ENCODE peak calls at places on chromosomes 5 and 9, in eight cellular contexts. N is heart left ventricle, R is Peyer's patch, J is stomach, L is Calu3, Q is Panc1, I is A549, F is lung. P is an unnamed sample.

GRCh38 chr9:110814159-110814558 is 145.6 kb downstream of the MUSK start:
- DNase-seq in N (no peak), R (no peak), J (no peak), L (no peak), Q (no peak), I (no peak), F (no peak), P (no peak)

GRCh38 chr9:113873446-113873845 is 2.7 kb upstream of the ZNF618 start:
- DNase-seq in N (no peak), R (no peak), J (no peak), L (no peak), Q (no peak), I (no peak), F (no peak), P (no peak)

GRCh38 chr5:180205936-180206335 is 3.1 kb downstream of the RASGEF1C start:
- DNase-seq in N (no peak), R (no peak), J (no peak), L (no peak), Q (no peak), I (no peak), F (no peak), P (no peak)

GRCh38 chr9:18014556-18014955 is 435.7 kb downstream of the SH3GL2 start:
- DNase-seq in N (peak), R (no peak), J (no peak), L (no peak), Q (no peak), I (no peak), F (no peak), P (no peak)

GRCh38 chr5:16934123-16934522 is 2.0 kb downstream of the MYO10 start:
- DNase-seq in N (no peak), R (peak), J (peak), L (peak), Q (peak), I (peak), F (peak), P (no peak)

GRCh38 chr9:486156-486555 is 271.5 kb downstream of the DOCK8 start:
- DNase-seq in N (no peak), R (no peak), J (no peak), L (no peak), Q (no peak), I (no peak), F (no peak), P (no peak)

GRCh38 chr5:72452515-72453259 is 54.5 kb downstream of the ZNF366 start:
- DNase-seq in N (peak), R (peak), J (peak), L (no peak), Q (no peak), I (peak), F (peak), P (peak)

GRCh38 chr9:17134396-17134842 is 421 bp upstream of the CNTLN start:
- DNase-seq in N (no peak), R (no peak), J (no peak), L (no peak), Q (no peak), I (no peak), F (no peak), P (no peak)

GRCh38 chr5:146338774-146339714 is at the start of gene POU4F3:
- DNase-seq in N (no peak), R (no peak), J (no peak), L (peak), Q (no peak), I (no peak), F (no peak), P (no peak)

GRCh38 chr9:107208121-107208520 is 75.0 kb upstream of the RAD23B start:
- DNase-seq in N (no peak), R (no peak), J (no peak), L (no peak), Q (no peak), I (no peak), F (no peak), P (no peak)

GRCh38 chr5:113771483-113771882 is 258.0 kb downstream of the YTHDC2 start:
- DNase-seq in N (no peak), R (no peak), J (no peak), L (no peak), Q (no peak), I (no peak), F (no peak), P (no peak)

GRCh38 chr5:127839496-127840197 is 136.5 kb downstream of the CCDC192 start:
- DNase-seq in N (no peak), R (no peak), J (no peak), L (no peak), Q (no peak), I (no peak), F (no peak), P (no peak)

GRCh38 chr5:111583761-111584203 is 71.4 kb upstream of the STARD4 start:
- DNase-seq in N (no peak), R (no peak), J (no peak), L (no peak), Q (no peak), I (no peak), F (no peak), P (no peak)

GRCh38 chr9:27437652-27438373 is 86.3 kb upstream of the IFNK start:
- DNase-seq in N (no peak), R (no peak), J (no peak), L (no peak), Q (no peak), I (no peak), F (no peak), P (no peak)

GRCh38 chr5:143314664-143315063 is 88.8 kb downstream of the NR3C1 start:
- DNase-seq in N (no peak), R (no peak), J (no peak), L (no peak), Q (no peak), I (no peak), F (no peak), P (peak)

DNA sequence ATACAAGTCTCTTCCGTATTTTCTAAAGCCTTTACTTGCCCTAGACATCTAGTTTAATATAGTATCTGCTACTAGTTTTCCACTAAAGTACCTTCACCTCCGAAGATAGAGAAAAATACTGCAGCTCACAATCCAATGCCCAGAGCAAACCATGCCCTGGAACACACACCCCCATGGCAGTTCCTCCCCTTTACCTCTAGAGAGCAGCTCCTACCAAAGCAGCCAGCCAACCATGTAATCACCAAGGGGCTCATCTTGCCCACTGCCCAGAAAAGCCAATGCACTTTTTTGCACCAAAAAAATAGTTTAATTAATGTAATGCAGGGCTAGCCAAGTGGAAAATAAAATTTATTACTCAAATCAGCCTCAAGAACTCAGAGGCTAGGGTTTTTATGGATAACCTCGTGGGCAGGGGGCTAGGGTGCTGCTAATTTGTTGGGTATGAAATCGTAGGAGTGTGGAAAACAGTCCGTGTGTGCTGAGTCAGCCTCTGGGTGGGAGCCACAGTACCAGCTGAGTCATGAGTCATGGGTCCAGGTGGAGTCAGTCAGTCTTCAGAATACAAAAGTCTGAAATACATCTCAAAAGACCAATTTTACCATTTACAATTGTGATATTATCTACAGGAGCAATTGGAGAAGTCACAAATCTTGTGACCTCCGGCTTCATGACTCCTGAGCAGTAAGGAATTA is 120.1 kb upstream of the ACO1 start:
- DNase-seq in N (no peak), R (no peak), J (no peak), L (no peak), Q (no peak), I (no peak), F (no peak), P (no peak)
- TF ChIP-seq CTCF in N (no peak), R (no peak), J (no peak), L (no peak), Q (no peak), I (no peak), F (no peak), P (no peak)

GRCh38 chr5:52582313-52582712 is 205.4 kb upstream of the ITGA1 start:
- DNase-seq in N (no peak), R (no peak), J (no peak), L (no peak), Q (no peak), I (no peak), F (no peak), P (no peak)

GRCh38 chr5:52587131-52587530 is 200.6 kb upstream of the ITGA1 start:
- DNase-seq in N (no peak), R (no peak), J (no peak), L (no peak), Q (no peak), I (no peak), F (no peak), P (no peak)
- TF ChIP-seq CTCF in N (no peak), R (no peak), J (no peak), L (no peak), Q (no peak), I (no peak), F (no peak), P (no peak)

GRCh38 chr9:75000835-75001234 is 27.3 kb downstream of the CARNMT1 start:
- DNase-seq in N (no peak), R (no peak), J (no peak), L (no peak), Q (no peak), I (no peak), F (no peak), P (no peak)

GRCh38 chr9:75001719-75002421 is 26.2 kb downstream of the CARNMT1 start:
- DNase-seq in N (no peak), R (no peak), J (no peak), L (peak), Q (peak), I (peak), F (no peak), P (peak)

GRCh38 chr9:75002422-75003023 is 25.6 kb downstream of the CARNMT1 start:
- DNase-seq in N (no peak), R (no peak), J (no peak), L (no peak), Q (no peak), I (no peak), F (no peak), P (no peak)
- TF ChIP-seq CTCF in N (no peak), R (no peak), J (no peak), L (no peak), Q (peak), I (no peak), F (no peak), P (no peak)

GRCh38 chr9:99221623-99222415 is at the start of the genes ALG2 and SEC61B:
- DNase-seq in N (peak), R (peak), J (peak), L (peak), Q (peak), I (peak), F (peak), P (peak)
- TF ChIP-seq CTCF in N (no peak), R (no peak), J (no peak), L (no peak), Q (no peak), I (no peak), F (no peak), P (no peak)

GRCh38 chr5:141649972-141650371 is 1.2 kb downstream of the FCHSD1 start:
- DNase-seq in N (no peak), R (no peak), J (no peak), L (no peak), Q (no peak), I (no peak), F (no peak), P (no peak)

GRCh38 chr5:141649056-141649688 is 2.0 kb downstream of the FCHSD1 start:
- DNase-seq in N (no peak), R (peak), J (no peak), L (no peak), Q (no peak), I (no peak), F (no peak), P (no peak)

GRCh38 chr5:141654298-141654697 is 3.1 kb upstream of the FCHSD1 start:
- DNase-seq in N (no peak), R (no peak), J (no peak), L (no peak), Q (no peak), I (no peak), F (no peak), P (no peak)

GRCh38 chr5:141651728-141652105 is 499 bp upstream of the FCHSD1 start:
- DNase-seq in N (no peak), R (no peak), J (no peak), L (no peak), Q (no peak), I (no peak), F (no peak), P (no peak)

DNA sequence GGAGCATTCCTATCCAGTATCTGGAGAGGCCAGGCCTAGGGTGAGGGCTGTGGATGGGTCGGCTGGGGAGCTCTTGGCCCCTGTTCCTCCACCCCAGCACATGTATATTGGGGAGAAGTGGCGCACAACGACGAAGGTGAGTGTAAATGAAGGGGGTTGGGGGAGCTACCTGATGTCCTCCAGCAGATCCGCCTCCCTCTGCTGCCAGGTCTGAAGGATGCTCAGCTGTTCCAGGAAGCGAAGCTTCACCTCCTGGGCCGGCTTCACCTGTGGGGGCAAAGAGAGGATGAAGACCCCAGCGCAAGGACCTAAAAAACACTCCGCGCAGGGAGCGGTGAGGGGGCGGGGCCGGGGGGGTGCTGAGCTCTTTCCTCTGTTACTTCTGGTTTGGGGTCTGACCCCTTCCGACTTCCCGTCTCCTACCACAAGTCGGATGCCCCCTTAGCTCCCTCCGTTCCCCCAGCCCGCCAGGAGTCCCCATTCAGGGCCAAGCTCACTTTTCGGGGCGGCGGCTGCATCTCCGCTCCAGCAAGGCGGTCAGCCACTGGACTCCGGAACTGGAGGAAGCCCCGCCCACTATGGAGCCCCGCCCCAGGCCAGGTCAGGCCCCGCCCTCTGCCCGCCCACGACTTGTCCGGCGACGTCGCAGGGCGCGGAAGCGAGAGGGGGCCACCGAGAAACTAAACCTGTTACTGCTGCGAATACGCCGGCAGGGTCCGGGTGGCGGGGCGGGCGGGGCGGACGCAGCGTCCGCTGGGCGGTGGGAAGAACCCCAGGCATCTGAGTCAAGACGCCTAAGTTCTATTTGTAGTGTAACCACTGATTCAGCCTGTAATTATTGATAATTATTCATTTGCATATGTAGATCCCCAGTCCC is at the start of gene FCHSD1:
- DNase-seq in N (peak), R (peak), J (peak), L (peak), Q (peak), I (peak), F (peak), P (peak)
- TF ChIP-seq CTCF in N (no peak), R (no peak), J (no peak), L (no peak), Q (no peak), I (no peak), F (no peak), P (no peak)

GRCh38 chr5:43042176-43042625 is 2.1 kb upstream of the ANXA2R start:
- DNase-seq in N (peak), R (peak), J (peak), L (peak), Q (no peak), I (peak), F (peak), P (no peak)
- TF ChIP-seq CTCF in N (no peak), R (no peak), J (no peak), L (no peak), Q (peak), I (peak), F (no peak), P (peak)

GRCh38 chr9:81683214-81683613 is 6.1 kb downstream of the TLE1 start:
- DNase-seq in N (no peak), R (no peak), J (no peak), L (no peak), Q (no peak), I (no peak), F (no peak), P (no peak)

GRCh38 chr9:81687521-81688261 is 1.7 kb downstream of the TLE1 start:
- DNase-seq in N (peak), R (peak), J (peak), L (peak), Q (no peak), I (peak), F (peak), P (no peak)

GRCh38 chr9:81683704-81684103 is 5.6 kb downstream of the TLE1 start:
- DNase-seq in N (no peak), R (no peak), J (no peak), L (no peak), Q (no peak), I (no peak), F (no peak), P (no peak)

GRCh38 chr9:81686614-81687520 is 2.5 kb downstream of the TLE1 start:
- DNase-seq in N (peak), R (peak), J (peak), L (peak), Q (no peak), I (peak), F (peak), P (peak)

DNA sequence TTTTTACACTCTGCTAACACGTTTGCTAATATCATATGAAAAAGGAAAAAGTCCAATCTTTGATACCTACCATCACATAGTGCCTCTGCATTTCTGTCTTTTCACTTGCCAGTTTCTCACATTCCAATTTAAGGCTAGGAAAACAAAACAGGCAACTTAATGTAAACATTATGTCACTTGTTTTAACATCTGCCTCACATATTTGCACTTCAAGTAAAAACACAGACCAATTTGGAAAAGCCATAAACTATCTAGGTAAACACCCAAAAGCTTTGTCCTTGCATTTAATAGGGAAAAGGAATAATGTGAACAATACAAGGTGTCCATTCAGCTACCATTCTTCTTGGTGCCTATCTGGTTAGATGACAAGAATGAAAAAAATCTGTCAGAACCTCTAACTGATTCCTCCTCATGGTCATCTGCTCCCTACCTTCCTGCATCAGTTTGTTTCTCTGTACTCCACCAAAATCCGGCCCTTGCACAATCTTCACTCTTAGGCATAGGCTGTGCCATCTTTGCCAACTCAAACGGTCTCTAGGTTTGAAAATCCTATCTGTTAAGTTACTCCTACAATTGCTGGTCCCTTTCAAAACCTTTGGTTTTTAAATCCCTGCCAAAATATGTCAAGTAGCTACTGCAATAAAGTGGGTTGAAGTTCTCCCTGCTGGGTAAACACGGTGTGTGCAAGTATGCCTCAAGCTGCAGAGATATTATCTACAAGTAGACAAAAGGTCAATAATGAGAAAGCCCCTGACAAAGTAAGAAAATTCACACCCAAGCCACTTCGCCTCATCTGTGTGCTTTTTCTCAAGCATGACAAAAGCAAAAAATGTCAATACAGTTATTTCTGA is 3.4 kb downstream of the TLE1 start:
- DNase-seq in N (no peak), R (no peak), J (no peak), L (no peak), Q (no peak), I (no peak), F (no peak), P (no peak)
- TF ChIP-seq CTCF in N (no peak), R (peak), J (no peak), L (no peak), Q (no peak), I (no peak), F (no peak), P (peak)

DNA sequence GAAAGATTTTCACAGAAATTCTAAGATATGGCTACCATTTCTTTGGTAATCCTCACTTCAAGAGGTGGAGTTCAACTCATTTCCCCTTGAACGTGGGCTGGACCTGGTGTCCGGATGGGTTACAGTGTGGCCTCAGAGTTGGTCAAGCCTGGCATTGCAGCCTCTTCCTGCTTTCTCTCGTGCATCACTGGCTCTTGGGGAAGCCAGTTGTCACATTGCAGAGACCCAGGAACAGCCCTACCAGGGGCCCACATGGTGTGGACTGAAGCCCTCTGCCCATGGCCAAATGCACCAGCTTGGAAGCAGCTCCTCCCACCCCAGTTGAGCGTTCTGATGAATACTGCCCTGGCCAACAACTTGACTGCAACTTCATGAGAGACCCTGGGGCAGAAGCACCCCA is 47.7 kb upstream of the FCN1 start:
- DNase-seq in N (no peak), R (peak), J (no peak), L (no peak), Q (no peak), I (no peak), F (no peak), P (no peak)
- TF ChIP-seq CTCF in N (no peak), R (no peak), J (no peak), L (no peak), Q (no peak), I (no peak), F (no peak), P (no peak)

GRCh38 chr9:71627537-71627936 is 140.8 kb downstream of the CEMIP2 start:
- DNase-seq in N (no peak), R (no peak), J (no peak), L (no peak), Q (no peak), I (no peak), F (no peak), P (no peak)

GRCh38 chr9:71620806-71621205 is 147.5 kb downstream of the CEMIP2 start:
- DNase-seq in N (no peak), R (no peak), J (no peak), L (no peak), Q (no peak), I (no peak), F (no peak), P (no peak)

GRCh38 chr9:71626395-71626794 is 141.9 kb downstream of the CEMIP2 start:
- DNase-seq in N (no peak), R (no peak), J (no peak), L (no peak), Q (no peak), I (no peak), F (no peak), P (no peak)

GRCh38 chr9:71628247-71628646 is 140.1 kb downstream of the CEMIP2 start:
- DNase-seq in N (no peak), R (no peak), J (no peak), L (no peak), Q (no peak), I (no peak), F (no peak), P (no peak)

DNA sequence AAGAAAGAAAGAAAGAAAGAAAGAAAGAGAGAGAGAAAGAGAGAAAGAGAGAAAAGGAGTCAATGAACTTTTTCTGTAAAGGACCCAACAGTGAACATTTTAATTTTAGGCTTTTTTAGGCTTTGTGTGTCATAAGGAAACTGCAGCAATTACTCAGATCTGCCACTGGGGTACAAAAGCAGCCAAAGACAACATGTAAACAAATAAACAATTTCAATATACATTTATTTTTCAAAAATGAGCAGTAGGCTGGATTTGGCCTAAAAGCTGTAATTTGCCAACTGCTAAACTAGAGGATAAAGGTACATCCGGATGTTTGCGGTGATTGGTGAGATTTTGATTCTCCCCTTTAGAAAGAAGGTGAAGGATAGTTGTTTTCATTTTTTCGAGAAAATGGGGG is 143.6 kb downstream of the CEMIP2 start:
- DNase-seq in N (no peak), R (no peak), J (no peak), L (no peak), Q (no peak), I (no peak), F (no peak), P (no peak)
- TF ChIP-seq CTCF in N (no peak), R (no peak), J (no peak), L (no peak), Q (peak), I (no peak), F (no peak), P (no peak)

P was measured in AG09319.